ENCODE peak calls at places on chromosomes 3 and 15, in ten cellular contexts. One of them, this sample, is unnamed.

GRCh38 chr15:52528465-52529288 is at the start of gene MYO5A:
- DNase-seq in neural progenitor cell: peak
- DNase-seq in astrocyte: peak
- DNase-seq in HepG2: peak
- DNase-seq in GM23248: peak
- DNase-seq in endothelial cell of umbilical vein: peak
- DNase-seq in IMR-90: peak
- DNase-seq in K562: peak
- DNase-seq in mesenchymal stem cell: peak
- DNase-seq in colonic mucosa: peak
- DNase-seq in this sample: no peak

GRCh38 chr3:133835418-133835743 is 29.8 kb downstream of the SRPRB start:
- DNase-seq in neural progenitor cell: no peak
- DNase-seq in astrocyte: no peak
- DNase-seq in HepG2: no peak
- DNase-seq in GM23248: no peak
- DNase-seq in endothelial cell of umbilical vein: no peak
- DNase-seq in IMR-90: no peak
- DNase-seq in K562: no peak
- DNase-seq in mesenchymal stem cell: no peak
- DNase-seq in colonic mucosa: no peak
- DNase-seq in this sample: no peak

GRCh38 chr3:117719316-117719926 is 1009.8 kb downstream of the TUSC7 start:
- DNase-seq in neural progenitor cell: peak
- DNase-seq in astrocyte: no peak
- DNase-seq in HepG2: peak
- DNase-seq in GM23248: peak
- DNase-seq in endothelial cell of umbilical vein: peak
- DNase-seq in IMR-90: peak
- DNase-seq in K562: peak
- DNase-seq in mesenchymal stem cell: peak
- DNase-seq in colonic mucosa: no peak
- DNase-seq in this sample: no peak

GRCh38 chr15:89197503-89197971 is 23.8 kb downstream of the RLBP1 start:
- DNase-seq in neural progenitor cell: peak
- DNase-seq in astrocyte: no peak
- DNase-seq in HepG2: peak
- DNase-seq in GM23248: no peak
- DNase-seq in endothelial cell of umbilical vein: no peak
- DNase-seq in IMR-90: no peak
- DNase-seq in K562: no peak
- DNase-seq in mesenchymal stem cell: no peak
- DNase-seq in colonic mucosa: peak
- DNase-seq in this sample: no peak

GRCh38 chr3:45943207-45943846 is at the start of gene CXCR6:
- DNase-seq in neural progenitor cell: no peak
- DNase-seq in astrocyte: peak
- DNase-seq in HepG2: no peak
- DNase-seq in GM23248: peak
- DNase-seq in endothelial cell of umbilical vein: no peak
- DNase-seq in IMR-90: peak
- DNase-seq in K562: no peak
- DNase-seq in mesenchymal stem cell: no peak
- DNase-seq in colonic mucosa: no peak
- DNase-seq in this sample: no peak

GRCh38 chr3:27385504-27385903 is 16.3 kb upstream of the NEK10 start:
- DNase-seq in neural progenitor cell: no peak
- DNase-seq in astrocyte: no peak
- DNase-seq in HepG2: no peak
- DNase-seq in GM23248: no peak
- DNase-seq in endothelial cell of umbilical vein: no peak
- DNase-seq in IMR-90: no peak
- DNase-seq in K562: no peak
- DNase-seq in mesenchymal stem cell: no peak
- DNase-seq in colonic mucosa: no peak
- DNase-seq in this sample: no peak

GRCh38 chr15:82021992-82022391 is 23.8 kb downstream of the MEX3B start:
- DNase-seq in neural progenitor cell: no peak
- DNase-seq in astrocyte: peak
- DNase-seq in HepG2: no peak
- DNase-seq in GM23248: no peak
- DNase-seq in endothelial cell of umbilical vein: no peak
- DNase-seq in IMR-90: peak
- DNase-seq in K562: peak
- DNase-seq in mesenchymal stem cell: peak
- DNase-seq in colonic mucosa: no peak
- DNase-seq in this sample: peak

GRCh38 chr15:58469432-58470353 is 37.9 kb downstream of the LIPC start:
- DNase-seq in neural progenitor cell: peak
- DNase-seq in astrocyte: peak
- DNase-seq in HepG2: peak
- DNase-seq in GM23248: peak
- DNase-seq in endothelial cell of umbilical vein: peak
- DNase-seq in IMR-90: peak
- DNase-seq in K562: no peak
- DNase-seq in mesenchymal stem cell: peak
- DNase-seq in colonic mucosa: peak
- DNase-seq in this sample: peak

GRCh38 chr3:156630081-156630772 is 44.2 kb upstream of the TIPARP start:
- DNase-seq in neural progenitor cell: peak
- DNase-seq in astrocyte: peak
- DNase-seq in HepG2: no peak
- DNase-seq in GM23248: peak
- DNase-seq in endothelial cell of umbilical vein: no peak
- DNase-seq in IMR-90: peak
- DNase-seq in K562: no peak
- DNase-seq in mesenchymal stem cell: no peak
- DNase-seq in colonic mucosa: no peak
- DNase-seq in this sample: peak

GRCh38 chr15:22952826-22953579 is 27.2 kb downstream of the CYFIP1 start:
- DNase-seq in neural progenitor cell: peak
- DNase-seq in astrocyte: no peak
- DNase-seq in HepG2: peak
- DNase-seq in GM23248: peak
- DNase-seq in endothelial cell of umbilical vein: no peak
- DNase-seq in IMR-90: no peak
- DNase-seq in K562: no peak
- DNase-seq in mesenchymal stem cell: no peak
- DNase-seq in colonic mucosa: no peak
- DNase-seq in this sample: no peak

GRCh38 chr3:13702226-13702820 is 153.4 kb downstream of the FBLN2 start:
- DNase-seq in neural progenitor cell: no peak
- DNase-seq in astrocyte: no peak
- DNase-seq in HepG2: no peak
- DNase-seq in GM23248: no peak
- DNase-seq in endothelial cell of umbilical vein: no peak
- DNase-seq in IMR-90: no peak
- DNase-seq in K562: no peak
- DNase-seq in mesenchymal stem cell: no peak
- DNase-seq in colonic mucosa: no peak
- DNase-seq in this sample: no peak

GRCh38 chr3:13704174-13704573 is 155.2 kb downstream of the FBLN2 start:
- DNase-seq in neural progenitor cell: no peak
- DNase-seq in astrocyte: no peak
- DNase-seq in HepG2: no peak
- DNase-seq in GM23248: no peak
- DNase-seq in endothelial cell of umbilical vein: no peak
- DNase-seq in IMR-90: no peak
- DNase-seq in K562: no peak
- DNase-seq in mesenchymal stem cell: no peak
- DNase-seq in colonic mucosa: no peak
- DNase-seq in this sample: no peak

GRCh38 chr3:13705051-13705450 is 156.1 kb downstream of the FBLN2 start:
- DNase-seq in neural progenitor cell: no peak
- DNase-seq in astrocyte: no peak
- DNase-seq in HepG2: no peak
- DNase-seq in GM23248: no peak
- DNase-seq in endothelial cell of umbilical vein: no peak
- DNase-seq in IMR-90: no peak
- DNase-seq in K562: no peak
- DNase-seq in mesenchymal stem cell: no peak
- DNase-seq in colonic mucosa: no peak
- DNase-seq in this sample: no peak

GRCh38 chr3:13700889-13701288 is 152.0 kb downstream of the FBLN2 start:
- DNase-seq in neural progenitor cell: no peak
- DNase-seq in astrocyte: no peak
- DNase-seq in HepG2: no peak
- DNase-seq in GM23248: no peak
- DNase-seq in endothelial cell of umbilical vein: no peak
- DNase-seq in IMR-90: no peak
- DNase-seq in K562: no peak
- DNase-seq in mesenchymal stem cell: no peak
- DNase-seq in colonic mucosa: no peak
- DNase-seq in this sample: no peak

DNA sequence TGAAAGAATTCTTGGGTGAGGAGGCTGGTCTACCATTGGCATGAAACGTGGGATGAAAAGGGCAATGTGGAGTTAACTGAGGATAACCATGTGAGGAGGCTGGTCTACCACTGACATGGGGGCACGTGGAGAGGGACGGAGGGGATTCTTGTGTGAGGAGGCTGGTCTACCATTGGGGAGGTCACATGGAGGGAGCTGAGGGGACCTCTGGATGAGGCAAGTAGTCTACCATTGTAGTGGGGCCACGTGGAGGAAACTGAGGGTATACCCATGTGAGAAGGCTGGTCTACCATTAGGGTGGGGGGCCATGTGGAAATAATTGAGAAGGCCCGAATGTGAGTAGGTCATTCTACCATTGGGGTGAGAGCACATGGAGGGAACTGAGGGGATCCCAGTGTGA is 154.1 kb downstream of the FBLN2 start:
- DNase-seq in neural progenitor cell: no peak
- DNase-seq in astrocyte: no peak
- DNase-seq in HepG2: no peak
- DNase-seq in GM23248: no peak
- DNase-seq in endothelial cell of umbilical vein: no peak
- DNase-seq in IMR-90: no peak
- DNase-seq in K562: no peak
- DNase-seq in mesenchymal stem cell: no peak
- DNase-seq in colonic mucosa: no peak
- DNase-seq in this sample: no peak
- H3K9ac ChIP-seq in neural progenitor cell: no peak
- H3K9ac ChIP-seq in astrocyte: no peak
- H3K9ac ChIP-seq in HepG2: no peak
- H3K9ac ChIP-seq in GM23248: no peak
- H3K9ac ChIP-seq in endothelial cell of umbilical vein: no peak
- H3K9ac ChIP-seq in IMR-90: no peak
- H3K9ac ChIP-seq in K562: no peak
- H3K9ac ChIP-seq in mesenchymal stem cell: no peak
- H3K9ac ChIP-seq in colonic mucosa: no peak
- H3K9ac ChIP-seq in this sample: no peak

DNA sequence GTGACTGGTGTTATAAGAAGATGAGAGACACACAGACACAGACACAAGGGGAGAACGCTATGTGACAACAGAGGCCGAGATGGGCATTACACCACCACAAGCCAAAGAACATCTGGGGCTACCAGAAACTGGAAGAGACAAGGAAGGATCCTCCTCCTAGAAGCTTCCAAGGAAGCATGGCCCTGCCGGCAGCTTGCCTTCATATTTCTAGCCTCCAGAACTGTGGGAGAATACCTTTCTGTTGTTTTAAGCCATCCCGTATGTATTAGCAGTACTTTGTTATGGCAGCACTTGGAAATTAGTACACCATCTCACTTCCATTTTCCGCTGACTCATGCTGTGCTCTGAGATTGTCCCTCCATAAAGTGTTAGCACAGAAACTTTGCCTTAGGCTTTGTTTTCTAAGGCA is 38.7 kb upstream of the CA12 start:
- DNase-seq in neural progenitor cell: no peak
- DNase-seq in astrocyte: peak
- DNase-seq in HepG2: no peak
- DNase-seq in GM23248: peak
- DNase-seq in endothelial cell of umbilical vein: peak
- DNase-seq in IMR-90: peak
- DNase-seq in K562: peak
- DNase-seq in mesenchymal stem cell: peak
- DNase-seq in colonic mucosa: no peak
- DNase-seq in this sample: no peak
- H3K27ac ChIP-seq in neural progenitor cell: no peak
- H3K27ac ChIP-seq in astrocyte: no peak
- H3K27ac ChIP-seq in HepG2: no peak
- H3K27ac ChIP-seq in GM23248: no peak
- H3K27ac ChIP-seq in endothelial cell of umbilical vein: no peak
- H3K27ac ChIP-seq in IMR-90: no peak
- H3K27ac ChIP-seq in K562: peak
- H3K27ac ChIP-seq in mesenchymal stem cell: no peak
- H3K27ac ChIP-seq in colonic mucosa: peak
- H3K27ac ChIP-seq in this sample: no peak

GRCh38 chr15:40103124-40103858 is 5.4 kb downstream of the BMF start:
- DNase-seq in neural progenitor cell: peak
- DNase-seq in astrocyte: peak
- DNase-seq in HepG2: no peak
- DNase-seq in GM23248: peak
- DNase-seq in endothelial cell of umbilical vein: peak
- DNase-seq in IMR-90: peak
- DNase-seq in K562: no peak
- DNase-seq in mesenchymal stem cell: peak
- DNase-seq in colonic mucosa: peak
- DNase-seq in this sample: no peak
- H3K9ac ChIP-seq in neural progenitor cell: no peak
- H3K9ac ChIP-seq in astrocyte: peak
- H3K9ac ChIP-seq in HepG2: no peak
- H3K9ac ChIP-seq in GM23248: peak
- H3K9ac ChIP-seq in endothelial cell of umbilical vein: peak
- H3K9ac ChIP-seq in IMR-90: peak
- H3K9ac ChIP-seq in K562: no peak
- H3K9ac ChIP-seq in mesenchymal stem cell: peak
- H3K9ac ChIP-seq in colonic mucosa: peak
- H3K9ac ChIP-seq in this sample: peak

DNA sequence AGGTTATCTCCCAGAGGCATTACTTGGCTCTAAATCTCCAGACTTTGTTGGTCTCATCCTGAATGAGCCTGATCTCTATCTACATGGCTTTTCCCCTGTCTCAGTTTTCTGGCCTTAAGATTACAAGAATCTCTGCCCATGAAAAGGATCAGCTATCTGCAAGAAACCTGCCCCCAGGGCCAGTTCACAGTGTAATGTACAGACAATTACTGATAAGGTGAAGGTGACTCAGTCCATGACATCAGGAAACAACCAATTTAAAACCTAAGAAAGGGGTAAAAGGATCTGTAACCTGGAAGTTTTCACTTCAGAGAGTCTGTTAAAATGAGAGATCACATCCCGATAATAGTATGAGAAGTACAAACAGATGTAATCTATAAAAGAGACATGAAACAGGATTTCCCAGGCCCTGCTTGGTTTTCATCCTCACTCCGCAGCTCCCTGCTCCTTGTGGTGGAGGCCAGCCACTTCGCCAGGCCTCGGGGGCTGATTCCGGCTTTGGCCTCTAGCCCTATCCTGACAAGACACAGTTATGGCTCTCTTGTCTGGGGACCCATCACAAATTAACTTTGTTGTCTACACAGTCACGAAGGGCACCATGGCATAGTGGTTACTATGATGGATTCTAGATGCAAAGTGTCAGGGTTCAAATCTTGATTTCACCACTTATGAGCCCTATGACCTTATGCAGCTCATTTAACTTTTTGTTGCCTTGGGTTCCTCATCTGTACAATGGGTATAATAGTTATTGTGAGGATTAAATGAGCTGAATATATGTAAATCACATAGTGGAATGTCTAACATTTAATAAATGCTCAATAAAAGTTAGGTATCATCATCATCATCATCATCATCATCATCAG is 137.0 kb downstream of the THSD4 start:
- DNase-seq in neural progenitor cell: no peak
- DNase-seq in astrocyte: peak
- DNase-seq in HepG2: no peak
- DNase-seq in GM23248: peak
- DNase-seq in endothelial cell of umbilical vein: peak
- DNase-seq in IMR-90: peak
- DNase-seq in K562: no peak
- DNase-seq in mesenchymal stem cell: peak
- DNase-seq in colonic mucosa: no peak
- DNase-seq in this sample: peak
- H3K27ac ChIP-seq in neural progenitor cell: no peak
- H3K27ac ChIP-seq in astrocyte: no peak
- H3K27ac ChIP-seq in HepG2: no peak
- H3K27ac ChIP-seq in GM23248: no peak
- H3K27ac ChIP-seq in endothelial cell of umbilical vein: peak
- H3K27ac ChIP-seq in IMR-90: no peak
- H3K27ac ChIP-seq in K562: no peak
- H3K27ac ChIP-seq in mesenchymal stem cell: no peak
- H3K27ac ChIP-seq in colonic mucosa: peak
- H3K27ac ChIP-seq in this sample: peak